ENCODE peak calls at places on chromosomes 16 and 17, in nine cellular contexts. S, I, H, F, B, E, W, Q and T are unnamed samples.
A peak's percentile ranks its signal among the peaks of the same experiment; 100 is the strongest.

GRCh38 chr17:73342057-73342522 is 30.3 kb upstream of the CDC42EP4 start:
- DNase-seq in S (no peak), I (peak; percentile 90), H (no peak), F (peak; percentile 47), B (no peak), E (peak; percentile 91), W (peak; percentile 86), Q (peak; percentile 98), T (peak; percentile 90)

GRCh38 chr17:75783803-75784472 is 668 bp upstream of the UNK start:
- DNase-seq in S (no peak), I (no peak), H (no peak), F (no peak), B (no peak), E (no peak), W (no peak), Q (no peak), T (no peak)

GRCh38 chr16:16105646-16106045 is 117.6 kb downstream of the ABCC6 start:
- DNase-seq in S (no peak), I (no peak), H (no peak), F (no peak), B (no peak), E (no peak), W (no peak), Q (no peak), T (no peak)

GRCh38 chr17:37830151-37830993 is 85.5 kb upstream of the HNF1B start:
- DNase-seq in S (no peak), I (no peak), H (no peak), F (no peak), B (peak; percentile 61), E (no peak), W (no peak), Q (no peak), T (no peak)

GRCh38 chr17:2814499-2815341 is 18.5 kb downstream of the RAP1GAP2 start:
- DNase-seq in S (peak; percentile 88), I (no peak), H (peak; percentile 88), F (peak; percentile 44), B (peak; percentile 84), E (no peak), W (no peak), Q (no peak), T (no peak)

GRCh38 chr17:40326832-40327199 is 17.8 kb downstream of the RARA start:
- DNase-seq in S (no peak), I (no peak), H (no peak), F (peak; percentile 70), B (no peak), E (peak; percentile 54), W (no peak), Q (no peak), T (no peak)

GRCh38 chr17:57360266-57360665 is 103.9 kb downstream of the MSI2 start:
- DNase-seq in S (no peak), I (no peak), H (no peak), F (no peak), B (no peak), E (no peak), W (no peak), Q (no peak), T (no peak)

GRCh38 chr17:76968707-76969597 is 100.7 kb downstream of the MGAT5B start:
- DNase-seq in S (peak; percentile 18), I (no peak), H (peak; percentile 21), F (peak; percentile 22), B (peak; percentile 58), E (peak; percentile 2), W (peak; percentile 1), Q (no peak), T (peak; percentile 26)

GRCh38 chr17:74633261-74633783 is 9.8 kb upstream of the CD300E start:
- DNase-seq in S (no peak), I (no peak), H (no peak), F (no peak), B (no peak), E (no peak), W (no peak), Q (no peak), T (no peak)

GRCh38 chr17:77445908-77446535 is 305.3 kb downstream of the SEC14L1 start:
- DNase-seq in S (no peak), I (no peak), H (peak; percentile 52), F (peak; percentile 79), B (peak; percentile 73), E (peak; percentile 37), W (no peak), Q (peak; percentile 71), T (no peak)

GRCh38 chr16:1154887-1155331 is 2.0 kb downstream of the CACNA1H start:
- DNase-seq in S (no peak), I (no peak), H (no peak), F (no peak), B (no peak), E (no peak), W (no peak), Q (no peak), T (no peak)
- H3K4me3 ChIP-seq in S (no peak overlapping the region), I (no peak overlapping the region), H (no peak overlapping the region), F (no peak overlapping the region), B (no peak overlapping the region), E (no peak overlapping the region), W (no peak overlapping the region), Q (no peak overlapping the region), T (peak overlapping the region; percentile 38)

DNA sequence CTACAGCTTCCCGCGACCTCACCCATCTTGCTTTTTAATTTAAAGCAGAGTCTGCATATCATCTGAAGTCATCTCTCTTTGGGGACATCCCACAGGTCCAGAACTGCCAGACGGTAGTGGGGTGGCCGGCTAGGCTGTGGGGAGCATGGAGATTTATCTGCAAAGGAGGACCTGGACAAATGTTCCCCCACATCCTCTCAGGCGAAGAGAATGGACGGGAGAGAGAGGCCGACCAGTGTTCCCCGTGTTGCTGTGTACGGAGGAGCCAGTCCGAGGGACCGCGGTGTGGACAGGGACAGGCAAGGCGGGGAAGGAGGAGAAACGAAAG is 663 bp upstream of the MT1M start:
- DNase-seq in S (no peak), I (no peak), H (no peak), F (no peak), B (no peak), E (no peak), W (no peak), Q (no peak), T (no peak)
- H3K4me3 ChIP-seq in S (peak overlapping the region; percentile 11), I (peak overlapping the region; percentile 70), H (no peak overlapping the region), F (peak overlapping the region; percentile 50), B (no peak overlapping the region), E (peak overlapping the region; percentile 51), W (peak overlapping the region; percentile 41), Q (peak overlapping the region; percentile 43), T (peak overlapping the region; percentile 27)

GRCh38 chr17:58417300-58418092 is at the start of gene RNF43:
- DNase-seq in S (peak; percentile 78), I (peak; percentile 82), H (peak; percentile 76), F (peak; percentile 98), B (peak; percentile 78), E (peak; percentile 82), W (peak; percentile 99), Q (peak; percentile 85), T (peak; percentile 81)
- H3K4me3 ChIP-seq in S (no peak within 1 kb of the TSS), I (peak within 1 kb of the TSS; percentile 60), H (peak within 1 kb of the TSS; percentile 43), F (peak within 1 kb of the TSS; percentile 36), B (no peak within 1 kb of the TSS), E (peak within 1 kb of the TSS; percentile 62), W (peak within 1 kb of the TSS; percentile 45), Q (peak within 1 kb of the TSS; percentile 45), T (peak within 1 kb of the TSS; percentile 17)

DNA sequence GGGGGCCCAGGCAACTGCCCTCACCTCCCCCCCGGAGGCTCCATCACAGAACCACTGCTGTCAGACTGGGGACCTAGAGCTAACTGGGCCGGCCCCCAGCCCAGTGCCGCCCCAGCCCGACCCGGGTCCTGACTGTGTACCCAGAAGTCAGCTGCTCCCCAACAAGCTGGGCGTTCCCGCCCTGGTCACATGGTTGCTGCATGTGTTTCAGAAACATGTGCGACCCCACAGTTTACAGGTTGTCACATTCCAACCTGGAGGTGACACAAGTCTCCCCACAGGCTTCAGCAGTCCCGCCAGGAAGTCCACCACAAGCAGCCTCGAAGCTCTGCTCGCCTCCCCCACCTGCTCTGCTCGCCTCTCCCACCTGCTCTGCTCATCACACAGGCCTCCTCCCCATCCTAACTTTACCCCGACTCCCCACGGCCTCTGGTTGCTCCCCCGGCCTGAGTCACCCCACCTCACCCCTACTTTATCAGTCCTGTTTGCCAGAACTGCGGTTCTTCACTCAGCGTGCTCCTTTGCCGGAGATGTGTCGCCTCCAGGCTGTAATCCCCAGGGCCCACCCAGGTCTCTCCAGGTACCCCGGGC is 968 bp downstream of the MRPL28 start:
- DNase-seq in S (no peak), I (no peak), H (no peak), F (no peak), B (no peak), E (no peak), W (no peak), Q (no peak), T (no peak)
- H3K4me3 ChIP-seq in S (no peak overlapping the region), I (peak overlapping the region; percentile 55), H (no peak overlapping the region), F (peak overlapping the region; percentile 41), B (peak overlapping the region; percentile 56), E (peak overlapping the region; percentile 59), W (peak overlapping the region; percentile 40), Q (peak overlapping the region; percentile 47), T (peak overlapping the region; percentile 48)

GRCh38 chr16:87582221-87582965 is 19.9 kb upstream of the JPH3 start:
- DNase-seq in S (no peak), I (peak; percentile 96), H (no peak), F (peak; percentile 49), B (no peak), E (peak; percentile 95), W (no peak), Q (peak; percentile 88), T (peak; percentile 80)
- H3K4me3 ChIP-seq in S (no peak overlapping the region), I (peak overlapping the region; percentile 47), H (no peak overlapping the region), F (no peak overlapping the region), B (no peak overlapping the region), E (peak overlapping the region; percentile 48), W (no peak overlapping the region), Q (peak overlapping the region; percentile 22), T (no peak overlapping the region)